ENCODE peak calls at places on chromosomes 11 and 22, in four cellular contexts. V, Y, O and N are unnamed samples.
A peak's percentile ranks its signal among the peaks of the same experiment; 100 is the strongest.

GRCh38 chr11:21514298-21514697 is 678.6 kb upstream of the ANO5 start:
- DNase-seq in V (peak; percentile 1), Y (no peak), O (no peak), N (no peak)

GRCh38 chr22:30340911-30341685 is 14.4 kb upstream of the TBC1D10A start:
- DNase-seq in V (no peak), Y (no peak), O (no peak), N (no peak)

GRCh38 chr11:73795925-73796632 is 8.4 kb downstream of the MRPL48 start:
- DNase-seq in V (no peak), Y (peak; percentile 75), O (no peak), N (no peak)

GRCh38 chr11:67281552-67282150 is 7.5 kb upstream of the ANKRD13D start:
- DNase-seq in V (no peak), Y (no peak), O (no peak), N (no peak)

GRCh38 chr11:93700830-93701229 is 39.3 kb downstream of the CEP295 start:
- DNase-seq in V (no peak), Y (no peak), O (no peak), N (no peak)

GRCh38 chr11:28476053-28476452 is 367.9 kb downstream of the METTL15 start:
- DNase-seq in V (no peak), Y (no peak), O (no peak), N (no peak)

GRCh38 chr11:83957038-83957900 is 671.1 kb upstream of the CCDC90B start:
- DNase-seq in V (no peak), Y (no peak), O (no peak), N (no peak)

GRCh38 chr11:1346669-1347390 is 37.4 kb upstream of the TOLLIP start:
- DNase-seq in V (no peak), Y (no peak), O (no peak), N (no peak)

GRCh38 chr11:68276864-68277263 is 5.1 kb upstream of the C11orf24 start:
- DNase-seq in V (no peak), Y (no peak), O (no peak), N (no peak)

GRCh38 chr11:7081441-7081840 is 7.4 kb upstream of the RBMXL2 start:
- DNase-seq in V (no peak), Y (no peak), O (no peak), N (no peak)

GRCh38 chr11:132782102-132782501 is 750.2 kb downstream of the OPCML start:
- DNase-seq in V (no peak), Y (no peak), O (no peak), N (no peak)

GRCh38 chr11:100810146-100810545 is 123.1 kb downstream of the ARHGAP42 start:
- DNase-seq in V (no peak), Y (no peak), O (no peak), N (no peak)

GRCh38 chr11:27040302-27041115 is at the start of gene BBOX1:
- DNase-seq in V (no peak), Y (no peak), O (no peak), N (no peak)

GRCh38 chr11:82986491-82986890 is 85.0 kb downstream of the DDIAS start:
- DNase-seq in V (no peak), Y (no peak), O (no peak), N (no peak)

GRCh38 chr22:19361501-19362103 is 69.9 kb downstream of the HIRA start:
- DNase-seq in V (no peak), Y (no peak), O (peak; percentile 82), N (no peak)
- TF ChIP-seq YY1 in V (no peak), Y (no peak), O (no peak), N (no peak)

GRCh38 chr11:124763156-124763947 is 1.3 kb upstream of the ESAM start:
- DNase-seq in V (peak; percentile 72), Y (peak; percentile 95), O (no peak), N (peak; percentile 75)
- TF ChIP-seq SUZ12 in V (no peak), Y (no peak), O (no peak), N (no peak)

GRCh38 chr22:28903719-28904118 is 20.3 kb downstream of the ZNRF3 start:
- DNase-seq in V (no peak), Y (no peak), O (no peak), N (no peak)

GRCh38 chr22:28905433-28905832 is 22.1 kb downstream of the ZNRF3 start:
- DNase-seq in V (no peak), Y (no peak), O (no peak), N (no peak)

GRCh38 chr22:28902490-28902889 is 19.1 kb downstream of the ZNRF3 start:
- DNase-seq in V (no peak), Y (no peak), O (no peak), N (no peak)

GRCh38 chr22:28903080-28903479 is 19.7 kb downstream of the ZNRF3 start:
- DNase-seq in V (no peak), Y (no peak), O (no peak), N (no peak)

GRCh38 chr22:28904211-28904808 is 20.9 kb downstream of the ZNRF3 start:
- DNase-seq in V (no peak), Y (no peak), O (no peak), N (no peak)
- H3K9ac ChIP-seq in V (peak overlapping the region; percentile 4), Y (no peak overlapping the region), O (no peak overlapping the region), N (no peak overlapping the region)

DNA sequence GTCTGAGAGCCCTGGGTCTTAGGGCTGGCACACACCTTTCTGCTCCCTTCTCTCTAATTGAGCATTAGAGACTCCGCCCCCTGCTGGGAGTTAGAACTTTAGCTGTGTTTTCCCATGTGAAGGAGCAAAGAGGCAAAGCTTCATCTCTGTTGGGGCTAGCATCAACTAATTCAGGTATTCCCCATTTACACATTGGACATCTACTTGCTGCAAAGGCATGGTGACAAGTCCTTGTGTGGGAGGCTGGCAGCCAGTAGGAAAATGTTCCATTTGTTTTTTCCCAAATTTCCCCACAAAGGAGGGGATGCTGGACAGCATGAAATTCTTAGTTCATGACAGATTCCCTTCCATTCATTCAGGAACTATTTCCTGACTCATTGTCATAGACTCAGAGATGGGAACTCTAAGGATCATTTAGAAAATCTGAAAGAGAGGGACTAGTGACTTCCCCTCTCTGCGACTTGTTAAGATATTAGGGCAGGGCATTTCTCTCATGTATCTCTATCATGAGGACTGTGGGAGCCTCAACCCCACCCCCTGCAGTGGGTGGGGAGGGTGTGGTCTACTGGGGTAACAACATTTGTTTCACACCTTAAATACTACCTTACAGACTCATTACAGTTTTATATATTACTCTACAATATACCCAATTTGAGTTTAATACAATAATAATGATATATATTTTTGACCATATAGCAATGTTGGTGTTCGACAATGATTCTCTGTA is 3.7 kb downstream of the CD44 start:
- DNase-seq in V (peak; percentile 20), Y (no peak), O (no peak), N (no peak)
- TF ChIP-seq YY1 in V (no peak), Y (no peak), O (no peak), N (no peak)